ENCODE peak calls at places on chromosomes 13 and 19, in eight cellular contexts. C is NCI-H345; B is natural killer cell; D is hepatic stellate cell; Y is stimulated activated CD4-positive, alpha-beta T cell treated with anti-CD3 and anti-CD28 coated beads, Interleukin-4, amount 100 ng/mL, for 48 hours; Q is stimulated activated naive B cell treated with anti-CD40 and anti-IgM and Interleukin-4, amounts not matched to agents 10 μg/mL and 1 μg/mL and 100 μg/mL, for 72 hours; T is activated T-cell treated with anti-CD3 and anti-CD28 coated beads, Interleukin-2, amount 50 U/mL, for 24 hours; E is putamen. W is an unnamed sample.

GRCh38 chr19:38849746-38850230 is at the start of gene HNRNPL:
- DNase-seq in B (peak), E (no peak), C (no peak), T (peak), Y (peak), Q (no peak), D (peak), W (no peak)

GRCh38 chr13:112903071-112903577 is 65.9 kb upstream of the MCF2L start:
- DNase-seq in D (no peak), Q (no peak), E (no peak), C (no peak), B (no peak), Y (no peak), T (no peak), W (no peak)

GRCh38 chr13:43933378-43933777 is 53.7 kb downstream of the LACC1 start:
- DNase-seq in B (no peak), C (no peak), D (no peak), Y (no peak), T (no peak), E (no peak), Q (peak), W (no peak)

GRCh38 chr19:6866646-6867255 is 20.6 kb upstream of the ADGRE1 start:
- DNase-seq in Y (no peak), D (no peak), E (no peak), B (no peak), T (no peak), Q (no peak), C (no peak), W (no peak)

GRCh38 chr13:42318570-42318969 is 46.6 kb downstream of the AKAP11 start:
- DNase-seq in D (no peak), C (no peak), Y (no peak), Q (no peak), T (no peak), B (no peak), E (no peak), W (no peak)

GRCh38 chr13:32837973-32838940 is 178.0 kb upstream of the KL start:
- DNase-seq in E (no peak), Q (no peak), D (no peak), Y (no peak), B (no peak), T (no peak), C (peak), W (no peak)

GRCh38 chr13:78608254-78608704 is 4.9 kb upstream of the POU4F1 start:
- DNase-seq in Y (no peak), Q (no peak), C (no peak), D (no peak), B (no peak), E (no peak), T (no peak), W (no peak)

GRCh38 chr13:110137677-110138008 is 169.3 kb downstream of the COL4A1 start:
- DNase-seq in C (peak), D (no peak), T (no peak), E (peak), Q (peak), Y (peak), B (no peak), W (no peak)

GRCh38 chr19:58009666-58010301 is 7.2 kb upstream of the ZNF606 start:
- DNase-seq in E (peak), C (peak), T (peak), D (peak), Y (peak), B (peak), Q (peak), W (peak)

GRCh38 chr13:18921063-18921462 is 260.6 kb downstream of the TUBA3C start:
- DNase-seq in D (no peak), C (no peak), Q (no peak), E (no peak), B (no peak), T (no peak), Y (no peak), W (no peak)

GRCh38 chr13:106555631-106556328 is 12.2 kb downstream of the ARGLU1 start:
- DNase-seq in Q (no peak), Y (no peak), B (no peak), D (no peak), E (no peak), C (no peak), T (no peak), W (no peak)

GRCh38 chr13:106533940-106534843 is 1.3 kb downstream of the EFNB2 start:
- DNase-seq in B (peak), T (peak), Q (no peak), Y (no peak), D (peak), C (peak), E (peak), W (peak)

GRCh38 chr13:101985321-101985720 is 416.5 kb downstream of the FGF14 start:
- DNase-seq in E (no peak), B (no peak), T (no peak), Y (no peak), Q (no peak), C (no peak), D (no peak), W (no peak)

GRCh38 chr19:3097442-3097871 is 3.3 kb downstream of the GNA11 start:
- DNase-seq in C (no peak), Y (no peak), E (no peak), D (peak), Q (no peak), T (no peak), B (no peak), W (peak)

GRCh38 chr19:1411255-1412191 is 4.1 kb downstream of the DAZAP1 start:
- DNase-seq in Q (no peak), E (peak), B (peak), Y (no peak), T (no peak), C (no peak), D (peak), W (peak)

GRCh38 chr13:44819245-44819644 is 170.0 kb downstream of the NUFIP1 start:
- DNase-seq in D (no peak), C (no peak), Q (peak), B (no peak), T (no peak), E (no peak), Y (no peak), W (no peak)

GRCh38 chr19:34969721-34970120 is 5.7 kb upstream of the ZNF792 start:
- DNase-seq in D (no peak), Y (no peak), E (no peak), B (no peak), T (no peak), C (no peak), Q (no peak), W (no peak)

GRCh38 chr19:35899547-35900214 is 659 bp downstream of the NFKBID start:
- DNase-seq in B (peak), Q (peak), E (peak), T (peak), Y (peak), D (peak), C (peak), W (peak)

GRCh38 chr13:53848546-53848945 is 819.9 kb downstream of the OLFM4 start:
- DNase-seq in C (no peak), Q (no peak), E (no peak), T (no peak), B (no peak), Y (no peak), D (no peak), W (no peak)

GRCh38 chr13:73520566-73521290 is 461.9 kb downstream of the KLF5 start:
- DNase-seq in Y (no peak), Q (no peak), B (no peak), D (no peak), C (no peak), T (no peak), E (no peak), W (no peak)

GRCh38 chr13:102948006-102948405 is 102.2 kb downstream of the ERCC5 start:
- DNase-seq in B (no peak), T (no peak), D (no peak), Q (no peak), E (peak), Y (no peak), C (no peak), W (no peak)

GRCh38 chr13:40158218-40158617 is 502.8 kb downstream of the COG6 start:
- DNase-seq in C (no peak), B (no peak), T (no peak), Y (no peak), D (no peak), E (no peak), Q (no peak), W (no peak)

GRCh38 chr13:36175621-36176020 is 38.7 kb downstream of the SOHLH2 start:
- DNase-seq in D (no peak), E (peak), Y (no peak), B (no peak), T (no peak), C (no peak), Q (no peak), W (no peak)

GRCh38 chr13:35978607-35979316 is 152.4 kb downstream of the DCLK1 start:
- DNase-seq in Y (no peak), E (peak), D (peak), B (no peak), Q (peak), T (no peak), C (peak), W (no peak)

GRCh38 chr13:25607096-25607495 is 235.3 kb downstream of the ATP8A2 start:
- DNase-seq in Q (no peak), E (no peak), B (no peak), D (no peak), T (no peak), C (no peak), Y (no peak), W (no peak)

W was measured in psoas muscle.